ENCODE peak calls at places on chromosomes 6 and 20, in four cellular contexts. I, Y, U and B are unnamed samples.

GRCh38 chr6:91487729-91488392 is 901.0 kb upstream of the MAP3K7 start:
- DNase-seq in U (no peak), Y (no peak), I (no peak), B (no peak)

GRCh38 chr6:61977951-61978350 is 308.1 kb downstream of the KHDRBS2 start:
- DNase-seq in I (no peak), U (no peak), Y (no peak), B (no peak)

GRCh38 chr20:50085481-50086365 is 27.2 kb downstream of the UBE2V1 start:
- DNase-seq in Y (no peak), U (peak; percentile 27), I (no peak), B (no peak)

GRCh38 chr6:113351183-113351834 is 505.8 kb upstream of the MARCKS start:
- DNase-seq in I (no peak), U (no peak), Y (peak; percentile 35), B (no peak)

GRCh38 chr20:51120438-51120837 is 97.5 kb upstream of the KCNG1 start:
- DNase-seq in U (no peak), Y (no peak), I (no peak), B (no peak)

GRCh38 chr6:24981385-24981758 is 45.6 kb upstream of the RIPOR2 start:
- DNase-seq in I (no peak), U (no peak), Y (no peak), B (no peak)

GRCh38 chr6:21110684-21111398 is 482.7 kb upstream of the SOX4 start:
- DNase-seq in U (no peak), Y (no peak), I (no peak), B (no peak)

GRCh38 chr6:44338228-44339122 is 4.0 kb upstream of the SPATS1 start:
- DNase-seq in I (peak; percentile 74), Y (peak; percentile 58), U (peak; percentile 48), B (peak; percentile 18)

GRCh38 chr6:379367-380181 is 12.0 kb upstream of the IRF4 start:
- DNase-seq in Y (no peak), I (peak; percentile 86), U (no peak), B (no peak)

GRCh38 chr6:72873438-72873837 is 251.6 kb downstream of the KCNQ5 start:
- DNase-seq in I (no peak), U (no peak), Y (no peak), B (no peak)
- H3K9me3 ChIP-seq in I (no peaks in the 10 kb centered on the region), U (no peaks in the 10 kb centered on the region), Y (no peaks in the 10 kb centered on the region), B (no peaks in the 10 kb centered on the region)

DNA sequence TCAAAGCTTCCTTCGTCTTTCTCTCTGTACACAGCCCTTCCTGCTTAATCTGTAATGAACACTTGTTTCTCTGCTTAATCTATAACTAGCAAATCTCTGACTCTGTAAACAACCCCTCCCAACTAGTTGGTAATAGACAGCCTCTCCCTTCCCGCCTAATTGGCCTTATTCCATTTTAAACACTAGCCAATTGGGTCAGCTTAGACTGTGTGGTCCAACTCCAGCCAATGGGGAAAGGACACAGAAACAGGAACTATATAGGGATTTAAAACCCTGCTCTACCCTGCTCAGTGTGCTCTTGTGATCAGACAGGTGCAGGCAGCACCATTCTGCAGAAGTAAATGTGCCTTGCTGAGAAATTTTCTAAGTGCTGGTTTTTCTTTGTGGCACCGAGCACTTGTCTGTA is 18.5 kb downstream of the CHD6 start:
- DNase-seq in U (no peak), I (no peak), Y (no peak), B (no peak)
- H3K9me3 ChIP-seq in U (peaks cover 22% of the 10 kb centered on the region), I (peaks cover 73% of the 10 kb centered on the region), Y (peaks cover 5% of the 10 kb centered on the region), B (peaks cover 13% of the 10 kb centered on the region)

DNA sequence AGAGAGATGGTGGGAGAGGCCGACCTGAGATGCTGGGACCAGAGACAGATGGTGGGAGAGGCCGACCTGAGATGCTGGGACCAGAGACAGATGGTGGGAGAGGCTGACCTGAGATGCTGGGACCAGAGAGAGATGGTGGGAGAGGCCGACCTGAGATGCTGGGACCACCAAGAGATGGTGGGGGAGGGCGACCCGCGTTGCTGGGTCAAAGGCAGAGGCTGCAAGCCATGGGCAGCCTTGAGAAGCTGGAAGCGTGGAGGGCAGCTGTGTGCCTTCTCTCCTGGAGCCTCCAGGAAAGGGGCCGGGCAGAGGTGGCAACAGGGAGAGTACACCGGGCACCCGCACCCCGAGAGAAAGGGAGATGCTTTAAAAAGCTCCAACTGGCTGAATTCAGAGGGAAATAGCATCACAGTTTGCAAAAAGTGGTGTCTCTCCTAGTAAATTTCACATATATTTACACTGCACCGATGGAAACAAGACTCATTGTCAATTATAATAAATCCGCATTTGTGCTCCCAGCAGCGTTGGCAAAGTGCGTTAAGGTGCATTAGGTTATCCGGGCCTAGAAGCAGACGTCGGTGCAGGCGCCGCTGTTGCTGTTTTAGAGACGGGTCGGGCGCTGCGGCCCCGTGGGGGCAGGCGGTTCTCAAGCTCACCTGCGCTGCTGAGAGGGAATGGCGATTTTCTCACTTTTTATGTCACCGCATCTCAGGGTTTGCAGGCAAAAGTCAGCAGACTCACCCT is 132.4 kb downstream of the DLL1 start:
- DNase-seq in I (peak; percentile 66), U (no peak), Y (no peak), B (no peak)
- H3K9me3 ChIP-seq in I (no peaks in the 10 kb centered on the region), U (no peaks in the 10 kb centered on the region), Y (no peaks in the 10 kb centered on the region), B (no peaks in the 10 kb centered on the region)

GRCh38 chr6:168536196-168536595 is 95.2 kb downstream of the SMOC2 start:
- DNase-seq in I (peak; percentile 53), Y (no peak), U (no peak), B (no peak)

GRCh38 chr6:168535711-168536110 is 94.7 kb downstream of the SMOC2 start:
- DNase-seq in U (no peak), Y (no peak), I (no peak), B (no peak)

GRCh38 chr6:168532070-168532469 is 91.1 kb downstream of the SMOC2 start:
- DNase-seq in U (no peak), Y (no peak), I (no peak), B (no peak)

GRCh38 chr6:168533428-168533827 is 92.4 kb downstream of the SMOC2 start:
- DNase-seq in Y (no peak), U (no peak), I (no peak), B (no peak)

DNA sequence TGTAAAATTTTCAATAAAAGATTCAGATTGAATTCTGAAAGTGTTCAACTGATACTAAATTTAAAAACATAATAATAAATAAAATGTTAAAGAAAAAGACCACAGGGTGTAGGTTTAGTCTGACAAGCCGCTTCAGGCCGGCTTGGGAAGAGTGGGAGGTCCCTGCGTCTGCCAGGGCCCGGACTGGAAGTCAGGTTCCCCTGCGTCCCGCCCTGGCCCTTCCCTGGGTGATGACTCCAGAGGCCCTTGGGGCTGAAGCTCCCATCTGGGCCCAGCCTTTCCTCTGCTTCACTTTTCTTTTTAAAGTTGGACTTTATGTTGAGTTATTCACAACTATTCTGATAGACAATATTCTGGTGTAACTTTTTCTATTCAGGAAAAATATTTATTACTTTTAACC is 93.3 kb downstream of the SMOC2 start:
- DNase-seq in I (no peak), Y (no peak), U (no peak), B (no peak)
- H3K9me3 ChIP-seq in I (no peaks in the 10 kb centered on the region), Y (no peaks in the 10 kb centered on the region), U (no peaks in the 10 kb centered on the region), B (no peaks in the 10 kb centered on the region)